ENCODE peak calls at places on chromosomes 1 and 21, in five cellular contexts. G is pulmonary artery endothelial cell; U is mammary epithelial cell; Y is amniotic stem cell; T is stimulated activated CD8-positive, alpha-beta memory T cell treated with anti-CD3 and anti-CD28 coated beads, Interleukin-7, amount 100 ng/mL, for 1 hour. I is an unnamed sample.

GRCh38 chr1:35490250-35490649 is 67.0 kb downstream of the KIAA0319L start:
- DNase-seq in G (no peak), U (no peak), Y (no peak), T (no peak), I (no peak)

GRCh38 chr1:226601456-226601855 is 52.9 kb downstream of the STUM start:
- DNase-seq in G (no peak), U (no peak), Y (no peak), T (no peak), I (no peak)

GRCh38 chr1:1287288-1288110 is 7.3 kb downstream of the SCNN1D start:
- DNase-seq in G (no peak), U (no peak), Y (no peak), T (no peak), I (no peak)

GRCh38 chr1:6001992-6002576 is 9.9 kb upstream of the NPHP4 start:
- DNase-seq in G (no peak), U (no peak), Y (no peak), T (no peak), I (no peak)

GRCh38 chr1:154158307-154159125 is 3.6 kb upstream of the NUP210L start:
- DNase-seq in G (no peak), U (no peak), Y (no peak), T (no peak), I (no peak)

GRCh38 chr1:87915771-87916170 is 587.1 kb downstream of the LMO4 start:
- DNase-seq in G (no peak), U (peak), Y (no peak), T (no peak), I (no peak)

GRCh38 chr1:222028694-222029093 is 286.8 kb upstream of the DUSP10 start:
- DNase-seq in G (no peak), U (no peak), Y (no peak), T (no peak), I (no peak)

GRCh38 chr1:25573591-25573930 is 30.2 kb downstream of the LDLRAP1 start:
- DNase-seq in G (no peak), U (peak), Y (no peak), T (no peak), I (no peak)

GRCh38 chr1:165073402-165074007 is 283.0 kb downstream of the LMX1A start:
- DNase-seq in G (peak), U (peak), Y (peak), T (no peak), I (no peak)

GRCh38 chr1:57424231-57425027 is 569 bp upstream of the DAB1 start:
- DNase-seq in G (no peak), U (no peak), Y (no peak), T (no peak), I (no peak)

GRCh38 chr21:14591277-14591876 is 45.3 kb upstream of the SAMSN1 start:
- DNase-seq in G (no peak), U (no peak), Y (no peak), T (no peak), I (no peak)

GRCh38 chr1:70718086-70718630 is 307.1 kb downstream of the CTH start:
- DNase-seq in G (no peak), U (no peak), Y (no peak), T (no peak), I (no peak)

GRCh38 chr1:115869064-115869463 is 28.1 kb upstream of the NHLH2 start:
- DNase-seq in G (no peak), U (no peak), Y (no peak), T (no peak), I (no peak)